ENCODE peak calls at places on chromosomes 7 and 10, in nine cellular contexts. Y, U, Z, T, N, I, P, O and V are unnamed samples.
A peak's percentile ranks its signal among the peaks of the same experiment; 100 is the strongest.

GRCh38 chr7:89605362-89605761 is 548.9 kb upstream of the STEAP1 start:
- DNase-seq in I (no peak), Z (peak; percentile 53), N (no peak), P (no peak), Y (no peak), U (no peak), O (no peak), T (no peak), V (no peak)

GRCh38 chr7:28984631-28985030 is 26.5 kb upstream of the TRIL start:
- DNase-seq in U (peak; percentile 53), I (peak; percentile 80), P (peak; percentile 26), T (peak; percentile 91), N (peak; percentile 55), Z (peak; percentile 71), O (peak; percentile 85), Y (no peak), V (peak; percentile 72)

GRCh38 chr10:120453319-120453718 is 3.7 kb upstream of the PLPP4 start:
- DNase-seq in O (no peak), T (no peak), Z (no peak), P (no peak), U (no peak), Y (no peak), N (no peak), I (no peak), V (no peak)

GRCh38 chr7:34357068-34357467 is 300.9 kb upstream of the NPSR1 start:
- DNase-seq in Z (no peak), N (no peak), T (no peak), U (no peak), P (no peak), Y (no peak), O (no peak), I (no peak), V (no peak)

GRCh38 chr10:132539894-132540293 is 2.3 kb downstream of the INPP5A start:
- DNase-seq in O (peak; percentile 31), Y (no peak), P (no peak), T (peak; percentile 63), U (no peak), N (no peak), Z (no peak), I (no peak), V (no peak)

GRCh38 chr7:28142650-28143049 is 37.9 kb downstream of the JAZF1 start:
- DNase-seq in I (no peak), T (no peak), Z (peak; percentile 55), Y (no peak), U (no peak), P (no peak), N (no peak), O (no peak), V (no peak)

GRCh38 chr7:105011771-105012502 is 2.1 kb upstream of the KMT2E start:
- DNase-seq in U (no peak), I (no peak), Y (peak; percentile 21), P (no peak), T (no peak), O (peak; percentile 44), N (peak; percentile 27), Z (no peak), V (no peak)

GRCh38 chr7:14637968-14638367 is 264.6 kb downstream of the DGKB start:
- DNase-seq in Y (no peak), N (no peak), T (peak; percentile 9), I (no peak), O (no peak), Z (no peak), P (no peak), U (no peak), V (no peak)

GRCh38 chr7:143396625-143397556 is 11.8 kb downstream of the EPHA1 start:
- DNase-seq in N (no peak), T (peak; percentile 56), O (no peak), Z (no peak), Y (no peak), U (peak; percentile 63), P (no peak), I (no peak), V (no peak)

GRCh38 chr7:143394777-143395176 is 13.6 kb downstream of the ZYX start:
- DNase-seq in U (no peak), N (no peak), I (no peak), Z (no peak), P (no peak), T (no peak), Y (no peak), O (no peak), V (no peak)

GRCh38 chr7:143396182-143396581 is 12.5 kb downstream of the EPHA1 start:
- DNase-seq in Y (no peak), N (no peak), O (no peak), I (no peak), U (no peak), Z (peak; percentile 44), T (no peak), P (no peak), V (no peak)

GRCh38 chr7:143394068-143394467 is 12.9 kb downstream of the ZYX start:
- DNase-seq in O (no peak), T (no peak), I (no peak), N (no peak), Y (no peak), P (no peak), U (no peak), Z (peak; percentile 44), V (no peak)

DNA sequence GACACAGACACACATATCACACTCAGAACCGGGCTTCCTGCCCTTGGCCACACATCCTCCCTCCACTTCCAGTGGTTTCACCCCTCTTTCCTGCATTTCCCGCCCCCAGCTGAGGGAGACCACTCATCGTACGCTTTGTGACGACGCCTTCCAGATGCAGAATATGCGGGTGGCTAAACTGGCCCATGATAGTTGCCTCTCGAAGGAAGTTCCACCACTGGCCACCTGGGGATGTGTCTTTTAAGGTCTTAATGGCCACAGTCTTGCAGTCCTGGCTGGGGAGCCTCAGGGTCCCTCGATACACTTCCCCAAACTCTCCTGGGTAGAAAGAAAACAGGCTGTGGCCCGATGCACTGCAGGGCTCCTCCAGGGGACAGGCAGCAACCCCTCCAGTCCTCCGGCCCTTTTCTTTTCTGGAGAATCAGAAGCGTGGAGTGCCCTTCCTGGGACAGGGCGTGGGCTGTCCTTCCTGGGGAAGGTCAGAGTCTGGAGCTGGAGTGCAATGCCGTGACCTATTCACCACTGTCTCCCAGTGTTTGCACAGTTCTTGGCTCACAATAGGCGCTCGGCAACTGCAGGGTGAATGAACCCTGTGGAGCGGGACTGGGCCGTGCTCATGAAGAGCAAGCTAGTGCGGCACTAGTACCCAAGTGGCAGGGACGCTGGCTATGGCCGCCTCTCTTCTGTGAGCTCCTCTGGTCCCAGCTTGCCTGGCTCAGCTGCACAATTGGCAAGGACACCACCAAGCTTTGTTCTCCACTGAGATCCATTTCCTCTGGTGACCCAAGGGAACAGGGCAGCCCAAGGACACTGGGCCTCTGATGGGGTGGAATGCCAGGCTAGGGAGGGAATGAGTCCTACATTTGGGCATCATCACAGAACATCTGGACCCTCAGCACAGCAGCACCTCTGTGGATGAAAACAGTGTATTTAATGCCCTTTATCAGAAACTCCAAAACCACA is 13.2 kb downstream of the EPHA1 start:
- DNase-seq in O (no peak), P (no peak), I (no peak), U (no peak), Y (no peak), Z (peak; percentile 71), N (no peak), T (no peak), V (peak; percentile 41)
- H3K27ac ChIP-seq in O (no peak overlapping the region), P (no peak overlapping the region), I (no peak overlapping the region), U (peak overlapping the region; percentile 57), Y (no peak overlapping the region), Z (no peak overlapping the region), N (no peak overlapping the region), T (no peak overlapping the region), V (no peak overlapping the region)

GRCh38 chr7:50267525-50268041 is 36.9 kb upstream of the IKZF1 start:
- DNase-seq in I (no peak), T (no peak), U (no peak), Z (no peak), P (no peak), O (no peak), N (no peak), Y (no peak), V (no peak)
- H3K4me1 ChIP-seq in I (no peaks in the 10 kb centered on the region), T (no peaks in the 10 kb centered on the region), U (peaks cover 21% of the 10 kb centered on the region), Z (no peaks in the 10 kb centered on the region), P (no peaks in the 10 kb centered on the region), O (no peaks in the 10 kb centered on the region), N (no peaks in the 10 kb centered on the region), Y (peaks cover 82% of the 10 kb centered on the region), V (no peaks in the 10 kb centered on the region)

GRCh38 chr7:30905078-30906012 is 6.3 kb upstream of the AQP1 start:
- DNase-seq in N (no peak), P (no peak), O (no peak), T (no peak), Z (no peak), I (no peak), Y (no peak), U (no peak), V (no peak)

GRCh38 chr7:30906520-30907240 is 5.0 kb upstream of the AQP1 start:
- DNase-seq in O (no peak), P (no peak), T (no peak), Y (no peak), U (no peak), Z (no peak), N (no peak), I (no peak), V (peak; percentile 50)

GRCh38 chr7:30904566-30904965 is 7.1 kb upstream of the AQP1 start:
- DNase-seq in Y (no peak), N (no peak), I (no peak), T (no peak), U (no peak), P (no peak), Z (no peak), O (no peak), V (no peak)

GRCh38 chr7:30907527-30908267 is 4.0 kb upstream of the AQP1 start:
- DNase-seq in U (no peak), Y (no peak), P (no peak), Z (no peak), N (no peak), T (no peak), I (no peak), O (no peak), V (no peak)

DNA sequence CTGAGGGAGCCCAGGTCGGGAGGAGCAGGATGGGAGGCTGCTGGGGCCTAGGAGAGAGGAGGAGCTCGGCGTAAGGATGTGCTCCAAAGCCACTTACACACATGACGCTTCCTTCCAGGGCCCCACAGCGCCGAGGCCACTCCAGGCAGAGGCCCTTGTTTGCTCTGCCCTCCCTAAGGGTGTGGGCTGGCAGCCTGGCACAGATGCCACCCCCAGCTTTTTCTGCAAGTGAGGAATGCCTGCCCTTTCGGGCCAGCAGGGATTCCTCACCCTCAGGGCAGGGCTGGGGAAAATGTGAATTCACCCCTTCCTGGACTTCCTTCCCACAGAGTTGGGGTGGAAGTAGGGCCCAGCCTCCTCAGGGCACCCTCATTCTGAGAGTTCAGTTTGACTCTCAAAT is 5.6 kb upstream of the AQP1 start:
- DNase-seq in T (no peak), Y (no peak), Z (no peak), I (no peak), P (no peak), N (no peak), U (peak; percentile 88), O (no peak), V (peak; percentile 66)
- H3K27ac ChIP-seq in T (no peak overlapping the region), Y (no peak overlapping the region), Z (no peak overlapping the region), I (peak overlapping the region; percentile 52), P (peak overlapping the region; percentile 44), N (peak overlapping the region; percentile 49), U (peak overlapping the region; percentile 62), O (no peak overlapping the region), V (peak overlapping the region; percentile 14)

GRCh38 chr7:44078521-44078920 is 3.8 kb downstream of the POLM start:
- DNase-seq in O (no peak), P (no peak), U (no peak), N (no peak), Z (no peak), T (no peak), I (no peak), Y (no peak), V (peak; percentile 5)

GRCh38 chr7:44077681-44078091 is 4.6 kb downstream of the POLM start:
- DNase-seq in O (no peak), Z (no peak), P (no peak), U (no peak), Y (no peak), T (no peak), N (peak; percentile 68), I (no peak), V (peak; percentile 53)

GRCh38 chr7:44075296-44076075 is 6.8 kb downstream of the POLM start:
- DNase-seq in U (no peak), P (no peak), T (no peak), Z (no peak), I (no peak), Y (no peak), N (no peak), O (no peak), V (peak; percentile 13)

GRCh38 chr7:44076101-44076895 is 6.0 kb downstream of the POLM start:
- DNase-seq in O (no peak), Y (no peak), N (no peak), U (no peak), I (no peak), P (no peak), Z (no peak), T (no peak), V (peak; percentile 28)

DNA sequence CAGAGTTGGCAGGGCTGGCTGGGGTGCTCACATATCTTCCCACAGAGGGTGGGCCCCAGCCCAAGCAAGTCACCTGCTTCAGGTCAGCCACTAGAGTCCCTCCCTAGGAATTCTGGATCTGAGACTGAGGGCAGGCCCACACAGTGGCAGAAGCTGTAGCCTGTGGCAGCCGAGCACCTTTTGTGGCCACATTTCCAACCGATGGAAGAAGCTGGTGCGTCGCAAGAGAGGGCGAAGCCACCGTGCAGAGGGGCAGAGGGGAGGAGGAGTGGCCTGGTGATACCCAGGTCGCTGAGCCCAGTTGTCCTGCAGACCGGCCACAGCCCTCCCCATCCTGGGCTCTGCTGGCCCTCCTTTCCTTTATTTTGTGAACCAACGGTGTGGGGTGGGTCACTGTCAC is 5.3 kb downstream of the POLM start:
- DNase-seq in Y (no peak), Z (no peak), P (no peak), N (no peak), O (no peak), U (no peak), T (no peak), I (no peak), V (no peak)
- H3K4me1 ChIP-seq in Y (peaks cover 9% of the 10 kb centered on the region), Z (no peaks in the 10 kb centered on the region), P (peaks cover 42% of the 10 kb centered on the region), N (peaks cover 13% of the 10 kb centered on the region), O (peaks cover 26% of the 10 kb centered on the region), U (peaks cover 31% of the 10 kb centered on the region), T (no peaks in the 10 kb centered on the region), I (no peaks in the 10 kb centered on the region), V (peaks cover 3% of the 10 kb centered on the region)